ENCODE peak calls at places on chromosomes 2 and 18, in ten cellular contexts. E is transverse colon, J is breast epithelium, I is Panc1, V is HCT116, Z is stomach, F is GM23338, M is K562, L is endothelial cell of umbilical vein, P is GM12878. U is an unnamed sample.

GRCh38 chr2:218311908-218312756 is 19.8 kb upstream of the TMBIM1 start:
- DNase-seq in I (no peak), F (no peak), V (no peak), Z (peak), E (peak), P (no peak), J (no peak), M (no peak), L (no peak), U (no peak)

GRCh38 chr2:54895735-54896134 is 154.5 kb downstream of the RTN4 start:
- DNase-seq in J (no peak), P (no peak), I (no peak), V (no peak), E (no peak), M (no peak), L (no peak), F (no peak), Z (no peak), U (no peak)

GRCh38 chr2:239532859-239533258 is 132.0 kb upstream of the HDAC4 start:
- DNase-seq in Z (no peak), I (no peak), J (no peak), E (no peak), V (no peak), L (no peak), P (no peak), M (no peak), F (no peak), U (peak)

GRCh38 chr2:881204-881918 is 69.3 kb upstream of the SNTG2 start:
- DNase-seq in V (no peak), I (no peak), M (no peak), E (no peak), L (no peak), P (peak), F (no peak), J (no peak), Z (no peak), U (no peak)

GRCh38 chr2:65276604-65277003 is 49.0 kb downstream of the ACTR2 start:
- DNase-seq in L (peak), I (no peak), Z (no peak), J (no peak), E (no peak), F (no peak), V (no peak), M (no peak), P (no peak), U (no peak)

GRCh38 chr2:22692751-22693150 is 692.2 kb upstream of the KLHL29 start:
- DNase-seq in Z (no peak), L (no peak), M (no peak), P (no peak), J (no peak), F (no peak), I (no peak), V (no peak), E (no peak), U (no peak)

GRCh38 chr2:235135990-235136561 is 184.3 kb downstream of the SH3BP4 start:
- DNase-seq in E (peak), M (peak), P (no peak), V (peak), F (peak), Z (peak), L (peak), I (peak), J (peak), U (no peak)

GRCh38 chr2:102224824-102225739 is 38.3 kb downstream of the IL1RL2 start:
- DNase-seq in P (no peak), L (no peak), M (no peak), J (no peak), Z (no peak), V (no peak), E (no peak), F (no peak), I (no peak), U (no peak)

GRCh38 chr2:155099784-155100183 is 401.3 kb downstream of the KCNJ3 start:
- DNase-seq in J (no peak), Z (no peak), I (no peak), E (no peak), L (peak), P (no peak), V (peak), F (peak), M (no peak), U (no peak)

GRCh38 chr2:218010838-218011616 is 8.2 kb upstream of the TNS1 start:
- DNase-seq in L (no peak), P (no peak), I (no peak), F (no peak), V (no peak), E (no peak), M (no peak), Z (no peak), J (no peak), U (no peak)

GRCh38 chr18:67200665-67201064 is 315.9 kb downstream of the DSEL start:
- DNase-seq in F (no peak), L (no peak), M (no peak), I (no peak), P (no peak), V (no peak), J (no peak), Z (no peak), E (no peak), U (no peak)

GRCh38 chr2:72214429-72215143 is 66.9 kb upstream of the CYP26B1 start:
- DNase-seq in L (peak), M (no peak), V (no peak), P (no peak), F (no peak), Z (no peak), E (no peak), J (no peak), I (no peak), U (no peak)

GRCh38 chr2:217959723-217960122 is 43.1 kb downstream of the TNS1 start:
- DNase-seq in E (no peak), J (peak), P (no peak), Z (no peak), F (no peak), M (no peak), L (no peak), V (no peak), I (no peak), U (peak)

GRCh38 chr2:199606193-199606780 is 148.5 kb upstream of the SATB2 start:
- DNase-seq in V (no peak), J (no peak), Z (no peak), L (no peak), E (no peak), I (no peak), F (peak), M (peak), P (no peak), U (no peak)

GRCh38 chr2:187486241-187486640 is 38.2 kb upstream of the CALCRL start:
- DNase-seq in J (no peak), P (no peak), F (no peak), V (no peak), Z (no peak), L (no peak), E (no peak), M (no peak), I (no peak), U (no peak)

GRCh38 chr2:187826023-187826422 is 271.8 kb upstream of the TFPI start:
- DNase-seq in L (peak), V (no peak), Z (no peak), M (no peak), F (no peak), J (no peak), E (no peak), P (no peak), I (no peak), U (no peak)

GRCh38 chr2:120609826-120610395 is 125.8 kb upstream of the GLI2 start:
- DNase-seq in P (no peak), E (no peak), L (no peak), F (no peak), V (no peak), J (no peak), M (no peak), I (no peak), Z (no peak), U (no peak)

GRCh38 chr2:220394433-220394832 is 767.0 kb downstream of the SLC4A3 start:
- DNase-seq in Z (no peak), E (no peak), P (no peak), V (no peak), M (no peak), J (no peak), F (no peak), I (no peak), L (no peak), U (no peak)

GRCh38 chr2:32479224-32479623 is 122.4 kb downstream of the BIRC6 start:
- DNase-seq in E (no peak), J (no peak), F (no peak), P (no peak), V (no peak), M (peak), L (no peak), I (no peak), Z (no peak), U (no peak)

GRCh38 chr18:76383636-76384035 is 111.4 kb downstream of the ZNF516 start:
- DNase-seq in F (no peak), J (peak), V (no peak), M (no peak), L (no peak), E (no peak), Z (peak), I (no peak), P (no peak), U (no peak)

GRCh38 chr18:49250819-49251388 is 209.5 kb downstream of the DYM start:
- DNase-seq in Z (no peak), E (no peak), F (peak), V (no peak), L (peak), M (no peak), J (no peak), I (no peak), P (no peak), U (no peak)

GRCh38 chr2:24919100-24919976 is 699 bp downstream of the ADCY3 start:
- DNase-seq in I (no peak), Z (no peak), V (no peak), P (no peak), J (peak), F (peak), L (no peak), E (peak), M (peak), U (peak)

GRCh38 chr2:183950673-183951072 is 647.7 kb upstream of the ZNF804A start:
- DNase-seq in Z (no peak), L (no peak), F (no peak), M (no peak), V (no peak), E (no peak), I (no peak), J (no peak), P (no peak), U (no peak)

GRCh38 chr2:23199115-23199918 is 185.7 kb upstream of the KLHL29 start:
- DNase-seq in L (no peak), J (no peak), P (no peak), I (peak), Z (no peak), M (peak), E (no peak), V (peak), F (peak), U (no peak)

GRCh38 chr2:180656455-180656847 is 324.0 kb upstream of the UBE2E3 start:
- DNase-seq in V (peak), I (peak), P (no peak), F (no peak), J (no peak), L (no peak), M (no peak), Z (no peak), E (no peak), U (no peak)

GRCh38 chr18:24656571-24656971 is 196.1 kb downstream of the HRH4 start:
- DNase-seq in J (no peak), E (no peak), L (no peak), P (no peak), M (no peak), Z (no peak), F (no peak), V (no peak), I (no peak), U (no peak)

GRCh38 chr2:179592167-179592936 is 269.1 kb downstream of the ZNF385B start:
- DNase-seq in J (no peak), E (no peak), M (no peak), F (no peak), Z (no peak), P (no peak), L (no peak), I (no peak), V (no peak), U (no peak)

GRCh38 chr2:179140546-179140945 is 90.6 kb upstream of the CCDC141 start:
- DNase-seq in Z (no peak), L (no peak), M (no peak), E (no peak), F (no peak), V (no peak), I (no peak), J (no peak), P (no peak), U (no peak)

GRCh38 chr2:31440764-31441163 is 26.2 kb upstream of the XDH start:
- DNase-seq in Z (no peak), V (no peak), M (no peak), I (no peak), J (no peak), F (no peak), E (no peak), L (no peak), P (no peak), U (no peak)

GRCh38 chr2:39730685-39731302 is 48.3 kb downstream of the THUMPD2 start:
- DNase-seq in F (peak), V (peak), J (no peak), E (no peak), Z (no peak), P (no peak), I (peak), M (peak), L (peak), U (no peak)

DNA sequence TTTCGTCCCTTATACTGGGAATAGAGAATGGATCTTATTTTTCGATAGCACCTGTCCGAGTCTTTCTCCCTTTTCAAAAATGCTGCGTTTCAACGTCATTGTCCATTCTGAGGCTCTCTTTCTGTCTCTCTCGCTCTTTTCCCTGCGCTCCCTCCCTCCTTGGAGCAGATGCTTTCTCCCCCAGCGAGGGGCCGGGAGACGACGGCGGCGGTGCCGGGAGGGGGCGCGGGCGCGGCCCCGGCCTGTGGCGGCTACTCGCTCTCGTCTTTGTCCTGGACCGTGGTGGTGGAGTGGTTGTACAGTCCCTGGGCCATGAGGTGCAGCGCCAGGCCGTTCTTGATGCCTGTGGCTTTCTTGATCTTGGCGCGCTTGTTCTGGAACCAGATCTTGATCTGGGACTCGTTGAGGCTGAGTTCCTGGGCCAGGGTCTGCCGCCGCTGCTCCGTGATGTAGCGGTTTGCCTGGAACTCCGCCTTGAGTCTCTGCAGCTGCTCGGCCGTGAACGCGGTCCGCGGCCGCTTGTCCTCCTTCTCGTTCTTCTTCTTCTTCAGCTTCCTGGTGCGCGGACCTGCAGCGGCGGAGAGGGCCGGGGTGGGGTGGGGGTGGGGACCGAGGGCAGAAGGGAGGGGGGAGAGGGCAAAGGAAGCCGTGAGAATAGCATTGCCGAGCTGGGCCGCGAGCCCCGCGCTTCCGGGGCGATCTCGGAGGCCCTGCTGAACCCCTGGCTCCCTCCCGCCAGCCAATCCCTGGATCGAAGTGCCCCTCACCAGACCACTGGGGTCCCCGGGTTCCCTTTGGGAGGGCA is 4.6 kb downstream of the EN1 start:
- DNase-seq in V (no peak), I (no peak), Z (no peak), E (no peak), F (peak), P (no peak), L (peak), J (no peak), M (no peak), U (peak)
- H3K27ac ChIP-seq in V (no peak), I (no peak), Z (no peak), E (no peak), F (no peak), P (no peak), L (no peak), J (no peak), M (no peak), U (no peak)

DNA sequence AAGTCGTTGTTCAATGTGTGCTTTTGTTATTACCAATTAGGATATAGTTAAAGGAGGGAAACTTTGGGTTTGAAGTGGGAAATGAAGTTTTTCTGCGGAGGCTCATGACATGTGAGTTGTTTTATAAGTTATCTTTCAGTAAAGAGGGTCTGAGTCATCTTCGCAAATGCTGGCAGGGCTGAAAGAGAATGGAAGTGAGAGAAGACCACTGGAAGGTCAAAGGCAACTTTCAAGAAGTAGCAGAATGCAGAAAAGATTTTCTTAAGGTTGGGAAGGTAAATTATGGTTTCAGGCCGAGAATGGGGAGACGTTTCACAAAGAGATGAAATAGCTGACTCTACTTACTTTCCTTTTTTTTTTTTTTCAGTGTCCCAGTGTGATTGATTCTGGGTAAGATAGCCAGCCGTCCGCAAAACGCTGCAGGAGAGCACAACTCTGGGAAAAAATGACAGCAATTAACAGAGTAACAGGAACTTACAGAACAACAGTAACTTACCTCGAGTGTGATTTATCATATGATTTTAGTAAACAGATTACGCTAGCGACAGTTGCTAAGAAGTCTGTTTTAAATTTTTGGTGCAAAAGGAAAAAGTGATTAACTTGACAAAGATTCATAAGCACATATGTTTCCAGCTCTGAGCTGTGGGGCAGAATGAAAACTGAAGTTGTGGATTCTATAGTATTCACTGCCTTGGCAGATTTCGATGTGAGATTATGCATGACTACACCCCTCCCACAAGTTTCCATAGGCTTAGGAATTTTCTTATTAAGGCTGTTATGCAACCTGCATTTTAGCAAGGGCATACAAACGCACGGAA is 46.8 kb upstream of the ACTR3 start:
- DNase-seq in M (peak), L (no peak), V (no peak), E (no peak), Z (no peak), J (no peak), P (no peak), F (no peak), I (no peak), U (no peak)
- TF ChIP-seq POLR2AphosphoS5 in M (no peak), L (no peak), V (no peak), E (no peak), Z (no peak), J (no peak), P (no peak), F (no peak), I (no peak), U (no peak)

GRCh38 chr2:205931388-205931787 is 154.6 kb downstream of the INO80D start:
- DNase-seq in V (no peak), M (peak), F (no peak), I (no peak), L (no peak), E (no peak), J (no peak), Z (no peak), P (no peak), U (no peak)
- H3K27ac ChIP-seq in V (no peak), M (no peak), F (no peak), I (no peak), L (peak), E (no peak), J (no peak), Z (no peak), P (no peak), U (no peak)

GRCh38 chr18:36589857-36590543 is 238.8 kb downstream of the TPGS2 start:
- DNase-seq in Z (no peak), F (no peak), E (no peak), P (no peak), L (no peak), J (no peak), V (no peak), I (no peak), M (no peak), U (no peak)
- TF ChIP-seq POLR2AphosphoS5 in Z (no peak), F (no peak), E (no peak), P (no peak), L (no peak), J (no peak), V (no peak), I (no peak), M (no peak), U (no peak)

DNA sequence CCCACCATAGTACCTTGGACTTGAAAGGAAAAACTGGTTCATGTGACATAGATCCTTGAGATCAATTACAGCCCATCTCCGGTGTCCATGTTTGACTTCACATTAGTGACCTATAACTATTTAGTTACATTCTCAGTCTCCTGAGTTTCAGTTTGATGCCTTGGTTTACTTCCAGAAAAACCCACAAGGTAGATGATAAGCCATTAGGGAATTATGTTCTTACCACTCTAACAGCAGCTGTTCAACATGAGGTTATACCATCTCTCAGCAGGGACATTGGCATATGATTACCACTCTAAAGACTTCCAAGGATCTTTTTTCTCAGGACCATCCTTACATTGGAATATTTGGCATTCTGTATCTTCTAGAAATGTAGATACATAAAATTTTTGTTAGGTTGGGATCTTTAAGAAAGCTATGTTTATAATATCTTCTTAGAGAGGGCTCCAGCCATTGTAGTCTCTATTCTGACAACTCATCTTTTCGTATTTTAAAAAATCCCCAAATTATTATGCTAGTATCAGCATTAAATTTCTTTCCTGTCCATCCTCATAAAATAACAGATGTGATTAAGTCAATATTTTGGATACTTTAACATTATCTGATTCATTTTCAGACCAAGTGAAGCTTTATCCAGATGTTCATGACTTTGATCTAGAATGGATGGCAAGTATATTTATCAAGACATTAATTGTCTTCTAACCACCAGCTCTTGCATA is 258.9 kb downstream of the RDH14 start:
- DNase-seq in P (no peak), E (no peak), J (no peak), L (no peak), V (no peak), M (no peak), Z (no peak), F (no peak), I (no peak), U (no peak)
- H3K27ac ChIP-seq in P (no peak), E (no peak), J (no peak), L (peak), V (no peak), M (no peak), Z (no peak), F (no peak), I (no peak), U (no peak)

GRCh38 chr2:195672674-195673073 is 15.6 kb downstream of the SLC39A10 start:
- DNase-seq in L (no peak), M (no peak), F (peak), J (no peak), E (no peak), V (no peak), I (no peak), P (no peak), Z (no peak), U (no peak)
- TF ChIP-seq POLR2AphosphoS5 in L (no peak), M (no peak), F (no peak), J (no peak), E (no peak), V (no peak), I (no peak), P (no peak), Z (no peak), U (no peak)

DNA sequence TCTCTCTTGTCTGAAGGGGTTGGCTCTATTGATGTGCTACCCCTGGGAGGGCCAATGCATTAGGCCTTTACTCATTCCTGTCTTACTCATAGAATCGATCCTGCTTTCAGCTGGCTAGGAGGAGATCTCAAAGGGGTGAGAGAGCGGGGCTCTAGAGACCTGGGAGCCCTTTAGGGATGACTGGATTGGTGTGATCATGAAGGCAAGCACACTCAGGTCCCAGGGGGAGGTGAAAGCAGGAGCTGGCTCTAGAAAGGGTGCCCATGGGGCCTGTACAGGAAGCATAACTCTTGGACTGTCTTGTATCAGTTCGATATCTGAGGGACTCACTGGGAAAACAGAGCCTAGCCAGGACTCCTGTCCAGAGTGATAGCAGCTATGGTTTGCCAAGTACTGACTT is 47.8 kb downstream of the INPP4A start:
- DNase-seq in Z (no peak), V (no peak), F (no peak), E (no peak), J (no peak), P (no peak), M (no peak), I (no peak), L (no peak), U (peak)
- H3K27ac ChIP-seq in Z (no peak), V (no peak), F (no peak), E (no peak), J (peak), P (peak), M (no peak), I (no peak), L (no peak), U (peak)